ENCODE peak calls at places on chromosomes 4 and X, in five cellular contexts. M is stimulated activated CD4-positive, alpha-beta T cell treated with anti-CD3 and anti-CD28 coated beads, TNF-alpha, amount 100 ng/mL, for 4 hours; Y is T-helper 1 cell; N is NCI-H1694 treated with DMSO at 0.1 percent for 48 hours; L is hepatocyte. V is an unnamed sample.

GRCh38 chr4:110733901-110734300 is 111.0 kb upstream of the PITX2 start:
- DNase-seq in Y (no peak), L (no peak), N (no peak), M (no peak), V (no peak)

GRCh38 chrX:107675823-107676555 is 47.7 kb downstream of the PRPS1 start:
- DNase-seq in N (peak), L (peak), Y (no peak), M (no peak), V (no peak)

GRCh38 chr4:85370400-85371032 is 104.4 kb upstream of the ARHGAP24 start:
- DNase-seq in N (peak), L (peak), M (no peak), Y (no peak), V (no peak)

GRCh38 chr4:72969957-72970356 is 99.6 kb downstream of the COX18 start:
- DNase-seq in M (no peak), Y (no peak), L (peak), N (no peak), V (no peak)

GRCh38 chr4:113825272-113825671 is 63.7 kb upstream of the CAMK2D start:
- DNase-seq in M (no peak), L (no peak), N (no peak), Y (no peak), V (no peak)

GRCh38 chr4:125741825-125742452 is 427.2 kb downstream of the FAT4 start:
- DNase-seq in Y (no peak), L (peak), M (no peak), N (peak), V (no peak)

GRCh38 chrX:16874458-16875095 is 4.4 kb upstream of the RBBP7 start:
- DNase-seq in M (no peak), Y (no peak), L (no peak), N (no peak), V (no peak)

GRCh38 chrX:41619221-41619620 is 69.6 kb upstream of the GPR34 start:
- DNase-seq in L (no peak), M (no peak), Y (no peak), N (no peak), V (no peak)

GRCh38 chr4:177667687-177668086 is 225.4 kb upstream of the AGA start:
- DNase-seq in N (no peak), M (no peak), L (no peak), Y (no peak), V (no peak)

GRCh38 chr4:72631296-72631695 is 62.3 kb upstream of the ADAMTS3 start:
- DNase-seq in N (no peak), M (no peak), L (peak), Y (no peak), V (no peak)

GRCh38 chr4:115668396-115668795 is 555.0 kb upstream of the NDST4 start:
- DNase-seq in Y (no peak), L (no peak), M (no peak), N (no peak), V (no peak)

GRCh38 chrX:148871422-148872152 is 371.2 kb downstream of the AFF2 start:
- DNase-seq in N (no peak), Y (no peak), M (no peak), L (no peak), V (no peak)

GRCh38 chr4:3871181-3871852 is 105.1 kb downstream of the ADRA2C start:
- DNase-seq in L (peak), N (no peak), M (no peak), Y (no peak), V (no peak)

GRCh38 chr4:148434075-148434773 is 8.0 kb downstream of the NR3C2 start:
- DNase-seq in N (no peak), Y (no peak), L (no peak), M (no peak), V (no peak)

GRCh38 chr4:45576275-45576674 is 547.6 kb downstream of the GABRG1 start:
- DNase-seq in Y (no peak), M (no peak), L (no peak), N (no peak), V (no peak)

GRCh38 chr4:180789929-180790328 is 1453.3 kb upstream of the TENM3 start:
- DNase-seq in N (no peak), Y (no peak), L (no peak), M (no peak), V (no peak)

V was measured in activated T-helper 9 cell treated with anti-CD3 and anti-CD28 coated beads, Interleukin-2, amount 50 U/mL, for 16 hours.